ENCODE peak calls at places on chromosome 18, in four cellular contexts. M is foreskin fibroblast, F is cardiac fibroblast, B is mammary epithelial cell. E is an unnamed sample.

GRCh38 chr18:76491436-76491800 is 3.6 kb downstream of the ZNF516 start:
- DNase-seq in M (peak), F (peak), B (peak), E (no peak)

GRCh38 chr18:64840911-64841701 is 692.2 kb upstream of the LINC00305 start:
- DNase-seq in M (no peak), F (no peak), B (no peak), E (no peak)

GRCh38 chr18:34320267-34320666 is 95.6 kb upstream of the NOL4 start:
- DNase-seq in M (no peak), F (no peak), B (no peak), E (no peak)

GRCh38 chr18:11529081-11529480 is 80.3 kb upstream of the SLC35G4 start:
- DNase-seq in M (peak), F (no peak), B (no peak), E (no peak)

GRCh38 chr18:72174972-72175649 is 369.0 kb downstream of the CBLN2 start:
- DNase-seq in M (peak), F (no peak), B (no peak), E (no peak)

GRCh38 chr18:79988925-79989361 is 580 bp upstream of the TXNL4A start:
- DNase-seq in M (peak), F (peak), B (no peak), E (peak)

GRCh38 chr18:56678836-56679565 is 27.8 kb downstream of the WDR7 start:
- DNase-seq in M (no peak), F (no peak), B (peak), E (no peak)

GRCh38 chr18:51132256-51132935 is 65.1 kb downstream of the MEX3C start:
- DNase-seq in M (no peak), F (no peak), B (no peak), E (no peak)

GRCh38 chr18:12868576-12868975 is 15.5 kb downstream of the PTPN2 start:
- DNase-seq in M (no peak), F (no peak), B (no peak), E (no peak)

GRCh38 chr18:34493099-34493544 is 217.0 kb upstream of the DTNA start:
- DNase-seq in M (peak), F (peak), B (peak), E (peak)

GRCh38 chr18:12543697-12544096 is 114.2 kb downstream of the SPIRE1 start:
- DNase-seq in M (no peak), F (peak), B (peak), E (peak)

GRCh38 chr18:78776151-78776550 is 203.5 kb upstream of the SALL3 start:
- DNase-seq in M (no peak), F (no peak), B (no peak), E (no peak)

GRCh38 chr18:13446581-13447470 is 228.3 kb downstream of the LDLRAD4 start:
- DNase-seq in M (no peak), F (no peak), B (no peak), E (no peak)

GRCh38 chr18:11995445-11996189 is 14.3 kb downstream of the IMPA2 start:
- DNase-seq in M (peak), F (peak), B (peak), E (peak)

GRCh38 chr18:57951110-57951796 is 92.8 kb upstream of the NEDD4L start:
- DNase-seq in M (no peak), F (peak), B (peak), E (no peak)

GRCh38 chr18:80154293-80154692 is 45.2 kb downstream of the ADNP2 start:
- DNase-seq in M (peak), F (peak), B (no peak), E (no peak)

GRCh38 chr18:37012452-37012851 is 183.5 kb downstream of the KIAA1328 start:
- DNase-seq in M (no peak), F (no peak), B (no peak), E (no peak)

GRCh38 chr18:71012789-71013188 is 723.9 kb downstream of the SOCS6 start:
- DNase-seq in M (no peak), F (no peak), B (no peak), E (no peak)

GRCh38 chr18:34158881-34159690 is 65.6 kb downstream of the NOL4 start:
- DNase-seq in M (peak), F (peak), B (no peak), E (no peak)

GRCh38 chr18:48833701-48834394 is 116.9 kb downstream of the SMAD7 start:
- DNase-seq in M (no peak), F (peak), B (no peak), E (no peak)

GRCh38 chr18:46700026-46700425 is 43.0 kb upstream of the LOXHD1 start:
- DNase-seq in M (no peak), F (no peak), B (no peak), E (no peak)

GRCh38 chr18:62196978-62197377 is 9.9 kb downstream of the RELCH start:
- DNase-seq in M (no peak), F (no peak), B (no peak), E (no peak)

GRCh38 chr18:62199629-62200028 is 12.6 kb downstream of the RELCH start:
- DNase-seq in M (no peak), F (no peak), B (no peak), E (no peak)

GRCh38 chr18:62200121-62200914 is 13.3 kb downstream of the RELCH start:
- DNase-seq in M (no peak), F (peak), B (peak), E (no peak)

GRCh38 chr18:62198259-62198658 is 11.2 kb downstream of the RELCH start:
- DNase-seq in M (no peak), F (peak), B (peak), E (no peak)

GRCh38 chr18:62196079-62196478 is 9.0 kb downstream of the RELCH start:
- DNase-seq in M (no peak), F (no peak), B (no peak), E (no peak)
- TF ChIP-seq CTCF in M (no peak), F (no peak), B (peak), E (no peak)

GRCh38 chr18:23703057-23703986 is 14.1 kb downstream of the LAMA3 start:
- DNase-seq in M (peak), F (peak), B (peak), E (peak)

GRCh38 chr18:23703987-23704384 is 14.7 kb downstream of the LAMA3 start:
- DNase-seq in M (no peak), F (no peak), B (no peak), E (no peak)

GRCh38 chr18:23710068-23710527 is 20.8 kb downstream of the LAMA3 start:
- DNase-seq in M (no peak), F (peak), B (no peak), E (no peak)

GRCh38 chr18:23704806-23705205 is 15.6 kb downstream of the LAMA3 start:
- DNase-seq in M (no peak), F (no peak), B (no peak), E (no peak)

DNA sequence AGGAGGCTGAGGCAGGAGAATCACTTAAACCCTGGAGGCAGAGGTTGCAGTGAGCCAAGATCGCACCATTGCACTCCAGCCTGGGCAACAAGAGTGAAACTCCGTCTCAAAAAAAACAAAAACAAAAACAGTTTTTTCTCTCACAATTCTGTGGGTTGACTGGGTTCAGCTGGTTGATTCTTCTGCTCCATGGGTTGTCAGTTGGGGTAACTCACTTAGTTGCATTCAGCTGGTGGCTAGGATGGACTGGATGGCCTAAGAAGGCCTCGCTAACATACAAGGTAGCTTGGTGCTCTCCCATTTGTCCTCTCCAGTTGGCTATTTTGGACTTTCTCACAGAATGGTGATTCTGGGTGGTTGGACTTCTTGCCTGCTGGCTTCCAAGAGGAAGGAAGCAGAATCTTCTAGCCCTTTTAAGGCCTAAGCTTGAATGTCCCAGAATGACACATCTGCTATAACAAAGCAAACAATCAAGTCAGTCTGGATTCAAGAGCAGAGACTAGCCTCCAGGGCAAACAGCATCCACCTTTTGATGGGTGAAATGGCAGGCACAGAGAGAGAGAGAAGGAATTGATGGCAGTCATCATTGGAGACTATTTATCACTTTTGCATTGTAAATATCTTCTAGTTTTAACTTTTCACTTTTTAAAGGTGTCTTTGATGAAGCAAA is 17.9 kb downstream of the LAMA3 start:
- DNase-seq in M (no peak), F (no peak), B (no peak), E (no peak)
- TF ChIP-seq CTCF in M (no peak), F (no peak), B (no peak), E (no peak)

DNA sequence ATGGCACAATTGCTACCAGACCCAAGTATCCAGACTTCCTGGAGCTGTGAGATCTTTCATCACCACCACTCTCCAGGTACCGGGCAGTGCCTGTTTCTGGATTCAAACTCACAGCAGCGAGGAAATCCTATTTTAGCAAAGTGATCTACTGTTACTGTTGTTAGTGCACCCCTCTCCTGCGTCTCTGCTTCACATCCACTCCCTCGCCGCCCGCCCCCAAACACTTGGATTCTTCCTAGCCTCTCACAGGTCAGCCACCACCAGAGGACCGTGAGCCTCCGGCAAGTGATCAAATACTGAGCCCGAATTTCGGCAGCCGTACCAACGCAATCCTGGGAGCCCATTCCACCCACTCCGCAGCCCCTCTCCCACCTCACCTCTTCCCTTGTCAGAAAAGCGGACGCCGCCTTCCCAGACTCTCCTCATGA is 519 bp downstream of the METTL4 start:
- DNase-seq in M (peak), F (peak), B (peak), E (peak)
- TF ChIP-seq CTCF in M (no peak), F (peak), B (no peak), E (peak)

DNA sequence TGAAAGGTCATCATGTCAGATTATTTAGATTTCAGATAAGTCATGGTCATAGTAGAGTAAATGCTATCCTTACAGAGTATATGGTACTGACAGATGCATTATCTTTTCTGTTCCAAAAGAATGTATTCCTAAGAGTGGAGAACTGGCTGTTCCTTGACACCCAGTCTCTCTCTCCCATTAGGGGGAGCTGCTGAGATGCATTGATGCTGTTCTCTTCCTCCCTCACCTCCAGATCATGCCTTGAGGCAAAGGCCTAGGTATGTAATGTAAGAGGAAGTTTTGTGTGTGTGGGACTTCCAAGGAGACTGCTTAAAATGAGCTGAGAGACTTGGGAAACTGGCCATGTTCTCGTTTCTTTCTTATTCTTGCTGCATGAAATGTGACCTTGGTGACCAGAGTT is 979.5 kb upstream of the CELF4 start:
- DNase-seq in M (no peak), F (no peak), B (peak), E (no peak)
- TF ChIP-seq CTCF in M (no peak), F (no peak), B (peak), E (no peak)

DNA sequence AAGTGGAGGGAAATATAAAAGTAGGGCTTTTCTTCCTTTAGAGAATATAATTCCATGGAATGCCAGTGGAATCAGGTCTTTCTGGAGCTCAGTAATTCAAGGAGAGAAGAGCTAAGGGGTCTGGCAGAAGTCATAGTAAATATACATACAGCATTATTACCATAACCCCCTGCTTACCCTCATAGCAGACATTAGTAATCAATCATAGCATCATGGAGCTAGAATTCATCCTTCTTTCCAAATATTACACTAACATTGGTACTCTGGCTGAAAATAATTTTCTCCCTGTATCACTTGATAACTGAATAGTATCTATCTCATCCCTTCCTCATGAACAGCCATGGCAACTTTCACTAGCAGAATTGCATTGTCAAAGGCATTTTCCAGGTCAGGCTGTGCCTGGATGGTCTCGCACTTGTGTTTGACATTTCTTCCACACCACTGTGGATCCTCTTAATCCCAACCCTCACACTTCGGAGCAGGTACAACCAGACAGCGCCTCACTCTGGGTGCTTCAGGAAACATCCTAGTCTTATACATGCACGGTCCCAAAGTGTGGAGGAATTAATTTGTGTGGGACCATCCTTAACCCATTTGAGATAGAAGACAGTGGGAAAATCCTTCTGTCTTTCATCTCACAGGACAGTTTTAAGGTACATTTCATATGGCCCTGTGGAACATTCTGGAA is 84.2 kb upstream of the SEC11C start:
- DNase-seq in M (peak), F (peak), B (no peak), E (no peak)
- TF ChIP-seq CTCF in M (peak), F (peak), B (peak), E (peak)

GRCh38 chr18:61657066-61657732 is 235.6 kb downstream of the RNF152 start:
- DNase-seq in M (no peak), F (no peak), B (no peak), E (no peak)
- TF ChIP-seq CTCF in M (no peak), F (no peak), B (no peak), E (no peak)

E was measured in HFFc6.